ENCODE peak calls at places on chromosomes 1 and 21, in four cellular contexts. R is GM13977, N is AG09319, U is B cell. V is an unnamed sample.

GRCh38 chr1:113760102-113760804 is 967 bp upstream of the PHTF1 start:
- DNase-seq in R (no peak), N (no peak), U (no peak), V (no peak)

GRCh38 chr1:28104866-28105467 is 16.6 kb upstream of the EYA3 start:
- DNase-seq in R (no peak), N (no peak), U (no peak), V (no peak)

GRCh38 chr1:62271932-62272728 is 47.1 kb downstream of the KANK4 start:
- DNase-seq in R (peak), N (no peak), U (no peak), V (peak)

GRCh38 chr1:17765444-17766411 is 10.6 kb downstream of the ACTL8 start:
- DNase-seq in R (no peak), N (peak), U (no peak), V (no peak)

GRCh38 chr21:44885615-44886014 is 12.1 kb upstream of the PTTG1IP start:
- DNase-seq in R (no peak), N (no peak), U (no peak), V (no peak)

GRCh38 chr1:168767885-168768584 is 39.0 kb upstream of the DPT start:
- DNase-seq in R (no peak), N (no peak), U (no peak), V (no peak)

GRCh38 chr1:214445846-214446614 is 105.4 kb downstream of the PTPN14 start:
- DNase-seq in R (no peak), N (peak), U (no peak), V (no peak)

GRCh38 chr1:197180252-197180878 is 33.9 kb upstream of the ASPM start:
- DNase-seq in R (no peak), N (no peak), U (peak), V (no peak)

GRCh38 chr1:230772457-230773395 is 25.5 kb downstream of the CAPN9 start:
- DNase-seq in R (no peak), N (peak), U (no peak), V (no peak)

GRCh38 chr1:226402615-226403521 is 5.0 kb downstream of the PARP1 start:
- DNase-seq in R (no peak), N (no peak), U (no peak), V (no peak)

GRCh38 chr1:184426278-184426674 is 39.4 kb downstream of the C1orf21 start:
- DNase-seq in R (no peak), N (no peak), U (no peak), V (no peak)

GRCh38 chr1:194241215-194241614 is 1054.8 kb upstream of the B3GALT2 start:
- DNase-seq in R (no peak), N (no peak), U (no peak), V (no peak)

GRCh38 chr21:33171584-33172169 is 58.1 kb upstream of the IFNAR2 start:
- DNase-seq in R (no peak), N (no peak), U (no peak), V (no peak)

GRCh38 chr1:77524038-77524437 is 158.4 kb downstream of the ZZZ3 start:
- DNase-seq in R (no peak), N (no peak), U (no peak), V (no peak)

GRCh38 chr1:36586146-36586545 is 103.4 kb upstream of the CSF3R start:
- DNase-seq in R (no peak), N (no peak), U (no peak), V (no peak)

GRCh38 chr1:25223471-25223870 is 8.8 kb downstream of the SYF2 start:
- DNase-seq in R (no peak), N (no peak), U (no peak), V (no peak)

GRCh38 chr21:28090546-28090945 is 902.1 kb downstream of the LTN1 start:
- DNase-seq in R (no peak), N (no peak), U (no peak), V (no peak)

GRCh38 chr21:28084951-28085350 is 907.7 kb downstream of the LTN1 start:
- DNase-seq in R (no peak), N (no peak), U (no peak), V (no peak)

GRCh38 chr21:28091500-28091899 is 901.2 kb downstream of the LTN1 start:
- DNase-seq in R (no peak), N (no peak), U (no peak), V (no peak)

GRCh38 chr21:28086861-28087581 is 905.7 kb downstream of the LTN1 start:
- DNase-seq in R (no peak), N (no peak), U (no peak), V (no peak)

GRCh38 chr21:28089599-28090421 is 902.9 kb downstream of the LTN1 start:
- DNase-seq in R (no peak), N (no peak), U (no peak), V (no peak)
- TF ChIP-seq CTCF in R (no peak), N (no peak), U (no peak), V (no peak)

GRCh38 chr1:224113918-224114786 is at the start of gene FBXO28:
- DNase-seq in R (peak), N (peak), U (peak), V (peak)

GRCh38 chr1:224114787-224115175 is 870 bp downstream of the FBXO28 start:
- DNase-seq in R (no peak), N (no peak), U (no peak), V (no peak)

GRCh38 chr1:224113545-224113917 is 380 bp upstream of the FBXO28 start:
- DNase-seq in R (no peak), N (no peak), U (no peak), V (no peak)

GRCh38 chr1:224118688-224119087 is 4.8 kb downstream of the FBXO28 start:
- DNase-seq in R (no peak), N (no peak), U (no peak), V (no peak)

GRCh38 chr1:224116131-224116530 is 2.2 kb downstream of the FBXO28 start:
- DNase-seq in R (peak), N (no peak), U (peak), V (no peak)
- TF ChIP-seq CTCF in R (peak), N (peak), U (peak), V (peak)

GRCh38 chr1:99728494-99729235 is 37.8 kb downstream of the FRRS1 start:
- DNase-seq in R (no peak), N (no peak), U (no peak), V (no peak)
- TF ChIP-seq CTCF in R (peak), N (peak), U (peak), V (peak)

GRCh38 chr1:156337888-156338179 is 258 bp downstream of the CCT3 start:
- DNase-seq in R (no peak), N (no peak), U (no peak), V (peak)
- TF ChIP-seq CTCF in R (no peak), N (peak), U (no peak), V (no peak)

DNA sequence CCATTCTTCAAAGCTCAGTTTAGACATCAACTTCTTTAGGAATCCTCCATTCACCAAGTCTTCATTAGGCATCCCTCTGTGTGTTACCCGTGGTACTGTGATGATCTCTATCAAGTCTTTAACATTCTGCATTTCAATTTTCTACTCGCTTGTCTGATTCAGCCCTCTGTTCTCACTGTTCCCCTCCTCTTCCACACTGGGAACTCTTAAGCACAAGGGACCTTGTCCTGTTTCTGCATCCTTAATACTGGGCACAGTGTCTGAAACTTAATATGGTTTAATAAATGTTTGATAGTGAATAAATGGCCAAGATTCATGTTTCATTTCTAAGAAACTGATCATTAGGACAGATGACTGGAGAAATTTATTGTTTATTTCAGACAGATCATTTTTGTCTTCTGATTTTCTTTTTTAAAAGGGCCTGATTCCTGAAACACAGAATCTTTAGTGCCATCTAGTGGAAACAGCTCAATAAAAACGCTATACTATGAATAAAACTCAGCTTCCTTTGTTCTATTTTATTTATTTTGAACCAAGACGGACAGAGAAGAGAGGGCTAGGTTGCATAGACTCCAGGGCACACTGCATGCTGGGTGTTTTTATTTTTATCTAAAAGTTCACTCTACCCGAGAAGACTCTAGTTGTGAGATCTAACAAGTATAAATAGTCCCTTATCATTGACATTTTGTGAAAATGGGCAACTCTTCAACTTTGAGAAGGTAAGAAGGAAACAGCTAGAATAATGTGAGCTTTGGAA is 7.0 kb upstream of the TRIM45 start:
- DNase-seq in R (peak), N (no peak), U (peak), V (no peak)
- TF ChIP-seq CTCF in R (peak), N (peak), U (peak), V (peak)

DNA sequence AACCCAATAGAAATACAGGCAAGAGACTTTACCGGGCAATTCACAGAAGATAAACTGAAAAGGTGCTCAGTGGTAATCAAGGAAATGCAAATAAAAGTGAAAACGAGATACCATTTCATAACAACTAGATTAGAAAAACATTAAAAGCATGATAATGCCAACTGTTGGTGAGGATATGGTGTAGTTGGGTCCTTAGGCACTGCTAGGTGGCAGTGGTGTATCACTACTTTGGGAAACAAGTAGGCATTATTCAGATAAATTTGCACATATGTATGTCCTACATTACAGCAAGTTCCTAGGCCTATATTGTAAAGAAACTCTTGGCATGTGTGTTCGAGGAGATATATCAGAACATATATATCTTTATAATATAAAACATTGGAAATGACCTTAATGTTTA is 31.0 kb downstream of the AZIN2 start:
- DNase-seq in R (no peak), N (no peak), U (no peak), V (no peak)
- TF ChIP-seq CTCF in R (peak), N (peak), U (no peak), V (peak)

V was measured in activated CD8-positive, alpha-beta T cell treated with anti-CD3 and anti-CD28 coated beads for 36 hours.